ENCODE peak calls at places on chromosomes 16 and 17, in nine cellular contexts. One of them, this sample, is unnamed.

GRCh38 chr16:58854392-58854791 is 120.3 kb upstream of the GOT2 start:
- DNase-seq in HFF-Myc: no peak
- DNase-seq in activated naive CD4-positive, alpha-beta T cell: no peak
- DNase-seq in MG63: peak
- DNase-seq in NT2/D1: no peak
- DNase-seq in activated CD8-positive, alpha-beta memory T cell treated with anti-CD3 and anti-CD28 coated beads for 4 hours: no peak
- DNase-seq in head of caudate nucleus: no peak
- DNase-seq in CD8-positive, alpha-beta T cell: no peak
- DNase-seq in T-helper 1 cell: no peak
- DNase-seq in this sample: no peak

GRCh38 chr17:68346448-68346847 is 55.2 kb downstream of the ARSG start:
- DNase-seq in CD8-positive, alpha-beta T cell: peak
- DNase-seq in activated CD8-positive, alpha-beta memory T cell treated with anti-CD3 and anti-CD28 coated beads for 4 hours: peak
- DNase-seq in head of caudate nucleus: no peak
- DNase-seq in T-helper 1 cell: peak
- DNase-seq in MG63: no peak
- DNase-seq in NT2/D1: no peak
- DNase-seq in activated naive CD4-positive, alpha-beta T cell: peak
- DNase-seq in HFF-Myc: no peak
- DNase-seq in this sample: no peak

GRCh38 chr17:21166599-21167265 is 40.0 kb downstream of the DHRS7B start:
- DNase-seq in T-helper 1 cell: no peak
- DNase-seq in head of caudate nucleus: no peak
- DNase-seq in HFF-Myc: no peak
- DNase-seq in NT2/D1: no peak
- DNase-seq in MG63: no peak
- DNase-seq in activated CD8-positive, alpha-beta memory T cell treated with anti-CD3 and anti-CD28 coated beads for 4 hours: no peak
- DNase-seq in CD8-positive, alpha-beta T cell: no peak
- DNase-seq in activated naive CD4-positive, alpha-beta T cell: no peak
- DNase-seq in this sample: no peak

GRCh38 chr17:9258115-9259020 is 237.1 kb downstream of the NTN1 start:
- DNase-seq in NT2/D1: no peak
- DNase-seq in activated CD8-positive, alpha-beta memory T cell treated with anti-CD3 and anti-CD28 coated beads for 4 hours: no peak
- DNase-seq in head of caudate nucleus: no peak
- DNase-seq in HFF-Myc: no peak
- DNase-seq in T-helper 1 cell: no peak
- DNase-seq in CD8-positive, alpha-beta T cell: no peak
- DNase-seq in MG63: peak
- DNase-seq in activated naive CD4-positive, alpha-beta T cell: no peak
- DNase-seq in this sample: no peak

GRCh38 chr16:65576631-65577030 is 454.8 kb upstream of the CDH11 start:
- DNase-seq in HFF-Myc: no peak
- DNase-seq in activated CD8-positive, alpha-beta memory T cell treated with anti-CD3 and anti-CD28 coated beads for 4 hours: no peak
- DNase-seq in head of caudate nucleus: no peak
- DNase-seq in CD8-positive, alpha-beta T cell: no peak
- DNase-seq in T-helper 1 cell: no peak
- DNase-seq in NT2/D1: peak
- DNase-seq in activated naive CD4-positive, alpha-beta T cell: no peak
- DNase-seq in MG63: no peak
- DNase-seq in this sample: no peak

GRCh38 chr17:79536212-79536840 is 74.5 kb downstream of the RBFOX3 start:
- DNase-seq in HFF-Myc: no peak
- DNase-seq in MG63: no peak
- DNase-seq in activated CD8-positive, alpha-beta memory T cell treated with anti-CD3 and anti-CD28 coated beads for 4 hours: no peak
- DNase-seq in head of caudate nucleus: no peak
- DNase-seq in T-helper 1 cell: no peak
- DNase-seq in NT2/D1: no peak
- DNase-seq in activated naive CD4-positive, alpha-beta T cell: no peak
- DNase-seq in CD8-positive, alpha-beta T cell: no peak
- DNase-seq in this sample: no peak

GRCh38 chr16:10561001-10561400 is 19.4 kb downstream of the EMP2 start:
- DNase-seq in T-helper 1 cell: no peak
- DNase-seq in MG63: no peak
- DNase-seq in activated naive CD4-positive, alpha-beta T cell: no peak
- DNase-seq in NT2/D1: no peak
- DNase-seq in HFF-Myc: no peak
- DNase-seq in CD8-positive, alpha-beta T cell: no peak
- DNase-seq in activated CD8-positive, alpha-beta memory T cell treated with anti-CD3 and anti-CD28 coated beads for 4 hours: no peak
- DNase-seq in head of caudate nucleus: no peak
- DNase-seq in this sample: no peak

GRCh38 chr17:41739661-41740352 is 5.4 kb upstream of the HAP1 start:
- DNase-seq in activated CD8-positive, alpha-beta memory T cell treated with anti-CD3 and anti-CD28 coated beads for 4 hours: no peak
- DNase-seq in NT2/D1: no peak
- DNase-seq in CD8-positive, alpha-beta T cell: no peak
- DNase-seq in T-helper 1 cell: no peak
- DNase-seq in head of caudate nucleus: no peak
- DNase-seq in HFF-Myc: no peak
- DNase-seq in MG63: peak
- DNase-seq in activated naive CD4-positive, alpha-beta T cell: no peak
- DNase-seq in this sample: no peak

GRCh38 chr16:35570946-35571345 is 2111.5 kb downstream of the TP53TG3F start:
- DNase-seq in activated CD8-positive, alpha-beta memory T cell treated with anti-CD3 and anti-CD28 coated beads for 4 hours: no peak
- DNase-seq in head of caudate nucleus: no peak
- DNase-seq in activated naive CD4-positive, alpha-beta T cell: no peak
- DNase-seq in CD8-positive, alpha-beta T cell: no peak
- DNase-seq in NT2/D1: no peak
- DNase-seq in T-helper 1 cell: no peak
- DNase-seq in MG63: no peak
- DNase-seq in HFF-Myc: no peak
- DNase-seq in this sample: no peak

GRCh38 chr17:28256370-28256769 is 62.6 kb upstream of the TMEM97 start:
- DNase-seq in NT2/D1: no peak
- DNase-seq in MG63: no peak
- DNase-seq in T-helper 1 cell: no peak
- DNase-seq in head of caudate nucleus: no peak
- DNase-seq in activated naive CD4-positive, alpha-beta T cell: no peak
- DNase-seq in HFF-Myc: no peak
- DNase-seq in activated CD8-positive, alpha-beta memory T cell treated with anti-CD3 and anti-CD28 coated beads for 4 hours: no peak
- DNase-seq in CD8-positive, alpha-beta T cell: no peak
- DNase-seq in this sample: no peak

GRCh38 chr17:71237903-71238538 is 882.8 kb upstream of the SOX9 start:
- DNase-seq in CD8-positive, alpha-beta T cell: no peak
- DNase-seq in NT2/D1: no peak
- DNase-seq in HFF-Myc: peak
- DNase-seq in MG63: no peak
- DNase-seq in activated naive CD4-positive, alpha-beta T cell: no peak
- DNase-seq in head of caudate nucleus: no peak
- DNase-seq in activated CD8-positive, alpha-beta memory T cell treated with anti-CD3 and anti-CD28 coated beads for 4 hours: no peak
- DNase-seq in T-helper 1 cell: no peak
- DNase-seq in this sample: peak

GRCh38 chr17:82058855-82059249 is 6.8 kb downstream of the DUS1L start:
- DNase-seq in CD8-positive, alpha-beta T cell: no peak
- DNase-seq in T-helper 1 cell: no peak
- DNase-seq in activated CD8-positive, alpha-beta memory T cell treated with anti-CD3 and anti-CD28 coated beads for 4 hours: no peak
- DNase-seq in NT2/D1: no peak
- DNase-seq in head of caudate nucleus: no peak
- DNase-seq in MG63: no peak
- DNase-seq in activated naive CD4-positive, alpha-beta T cell: no peak
- DNase-seq in HFF-Myc: no peak
- DNase-seq in this sample: no peak

This sample was measured in substantia nigra.